ENCODE peak calls at places on chromosomes 7 and 10, in four cellular contexts. K, J, R and T are unnamed samples.

GRCh38 chr7:6382797-6383196 is 65.0 kb downstream of the DAGLB start:
- DNase-seq in J (no peak), R (no peak), K (no peak), T (no peak)

GRCh38 chr10:121418126-121418777 is 180.0 kb downstream of the FGFR2 start:
- DNase-seq in J (no peak), R (no peak), K (no peak), T (no peak)

GRCh38 chr7:93902777-93903423 is 3.5 kb upstream of the GNGT1 start:
- DNase-seq in K (peak), J (peak), R (no peak), T (peak)

GRCh38 chr7:99456288-99456687 is 9.7 kb downstream of the ATP5MF start:
- DNase-seq in R (no peak), J (no peak), K (no peak), T (no peak)

GRCh38 chr7:130699686-130700085 is 13.3 kb upstream of the TSGA13 start:
- DNase-seq in J (no peak), R (no peak), K (no peak), T (no peak)

GRCh38 chr7:73446716-73447115 is 13.1 kb downstream of the FZD9 start:
- DNase-seq in K (no peak), R (no peak), J (no peak), T (no peak)

GRCh38 chr7:131072505-131073091 is 255.1 kb upstream of the MKLN1 start:
- DNase-seq in J (peak), K (no peak), R (no peak), T (no peak)

GRCh38 chr10:110498087-110498981 is 627 bp downstream of the DUSP5 start:
- DNase-seq in J (peak), K (no peak), R (no peak), T (peak)

GRCh38 chr7:155585956-155586355 is 39.6 kb upstream of the CNPY1 start:
- DNase-seq in K (no peak), J (no peak), R (no peak), T (no peak)

GRCh38 chr10:34814228-34815173 is 595 bp downstream of the PARD3 start:
- DNase-seq in R (no peak), K (peak), J (peak), T (peak)

GRCh38 chr7:138980575-138981285 is 459 bp downstream of the KIAA1549 start:
- DNase-seq in K (no peak), R (no peak), J (no peak), T (no peak)

GRCh38 chr7:24143547-24143946 is 140.4 kb upstream of the NPY start:
- DNase-seq in R (no peak), K (no peak), J (no peak), T (no peak)

GRCh38 chr7:2523941-2524807 is 4.6 kb downstream of the LFNG start:
- DNase-seq in K (peak), R (no peak), J (peak), T (no peak)
- TF ChIP-seq BHLHE40 in K (no peak), R (no peak), J (no peak), T (no peak)

GRCh38 chr10:100653957-100654834 is 91.2 kb upstream of the PAX2 start:
- DNase-seq in J (no peak), R (no peak), K (no peak), T (peak)
- TF ChIP-seq SP1 in J (no peak), R (no peak), K (no peak), T (no peak)

GRCh38 chr10:104333728-104334373 is 4.4 kb downstream of the ITPRIP start:
- DNase-seq in K (no peak), R (no peak), J (no peak), T (no peak)

GRCh38 chr10:104332243-104333036 is 5.8 kb downstream of the ITPRIP start:
- DNase-seq in K (no peak), R (no peak), J (peak), T (no peak)

GRCh38 chr10:104334561-104334960 is 3.7 kb downstream of the ITPRIP start:
- DNase-seq in K (no peak), J (no peak), R (no peak), T (no peak)

GRCh38 chr10:104331208-104331838 is 6.9 kb downstream of the ITPRIP start:
- DNase-seq in R (no peak), J (no peak), K (peak), T (peak)

DNA sequence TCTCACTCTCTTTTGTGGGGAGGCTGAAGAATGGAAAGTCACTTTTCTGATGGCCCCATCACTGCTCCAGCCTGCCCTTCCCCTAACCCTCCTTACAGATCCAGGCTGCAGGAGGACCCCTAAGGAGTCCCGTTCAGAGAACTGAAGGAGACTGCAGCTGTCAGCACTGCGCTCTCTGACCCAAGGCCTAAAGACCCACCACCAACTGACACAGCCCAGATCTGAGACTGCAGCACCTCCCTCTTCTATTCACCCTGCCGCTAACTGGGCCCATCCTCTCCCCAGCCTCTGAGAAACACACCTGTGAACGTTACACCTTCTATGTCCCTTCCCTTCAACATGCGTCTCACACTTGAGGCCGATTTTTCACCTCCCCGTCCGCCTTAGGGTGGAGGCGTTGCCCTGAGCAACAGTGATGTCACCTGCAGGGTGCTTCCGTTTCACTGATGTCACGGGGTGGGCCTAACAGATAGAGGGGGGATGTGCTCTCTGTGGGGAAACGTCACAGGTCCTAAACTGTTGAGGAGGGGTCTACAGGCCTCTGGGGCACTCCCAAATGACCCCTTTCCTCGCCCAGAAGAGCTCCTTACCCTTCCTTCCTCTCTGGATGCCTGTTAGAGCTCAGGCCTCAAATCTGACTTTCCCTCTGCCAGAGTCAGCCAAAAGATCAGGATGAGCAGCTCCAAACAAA is 5.1 kb downstream of the ITPRIP start:
- DNase-seq in J (peak), R (no peak), K (no peak), T (no peak)
- TF ChIP-seq FOXM1 in J (no peak), R (no peak), K (no peak), T (no peak)

GRCh38 chr10:73416571-73416970 is 2.7 kb upstream of the ANXA7 start:
- DNase-seq in K (no peak), R (no peak), J (no peak), T (no peak)
- TF ChIP-seq BHLHE40 in K (no peak), R (no peak), J (no peak), T (no peak)

DNA sequence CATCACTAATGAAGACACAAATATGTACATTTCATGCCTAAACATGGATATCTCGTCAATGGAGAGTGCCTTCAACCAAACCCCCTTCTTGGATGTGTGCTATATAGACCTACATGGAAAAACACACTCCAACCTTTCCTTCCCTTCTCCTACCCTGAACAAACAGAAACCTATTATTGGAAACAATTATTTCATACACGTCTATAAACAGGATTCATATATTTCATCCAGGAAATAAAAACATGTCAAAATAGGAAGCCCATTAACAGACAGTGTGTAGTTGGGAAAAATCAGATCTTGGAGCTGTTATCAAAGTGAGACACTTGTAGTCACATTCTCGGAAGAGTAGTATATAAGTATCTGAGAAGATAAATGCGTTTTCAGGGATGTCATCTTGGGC is 81.1 kb downstream of the NRP1 start:
- DNase-seq in R (no peak), J (no peak), K (no peak), T (no peak)
- TF ChIP-seq SP1 in R (no peak), J (no peak), K (no peak), T (no peak)

GRCh38 chr10:52653510-52653909 is 119.1 kb downstream of the MBL2 start:
- DNase-seq in J (no peak), K (no peak), R (no peak), T (no peak)
- TF ChIP-seq FOXM1 in J (no peak), K (no peak), R (no peak), T (no peak)

GRCh38 chr10:89303161-89303560 is 1.3 kb downstream of the IFIT2 start:
- DNase-seq in R (no peak), J (no peak), K (no peak), T (no peak)

GRCh38 chr10:89302628-89303027 is 782 bp downstream of the IFIT2 start:
- DNase-seq in K (no peak), J (no peak), R (no peak), T (no peak)

GRCh38 chr10:89299031-89299430 is 2.8 kb upstream of the IFIT2 start:
- DNase-seq in R (no peak), K (no peak), J (no peak), T (no peak)

GRCh38 chr10:89301721-89302445 is at the start of gene IFIT2:
- DNase-seq in J (peak), K (peak), R (peak), T (peak)

DNA sequence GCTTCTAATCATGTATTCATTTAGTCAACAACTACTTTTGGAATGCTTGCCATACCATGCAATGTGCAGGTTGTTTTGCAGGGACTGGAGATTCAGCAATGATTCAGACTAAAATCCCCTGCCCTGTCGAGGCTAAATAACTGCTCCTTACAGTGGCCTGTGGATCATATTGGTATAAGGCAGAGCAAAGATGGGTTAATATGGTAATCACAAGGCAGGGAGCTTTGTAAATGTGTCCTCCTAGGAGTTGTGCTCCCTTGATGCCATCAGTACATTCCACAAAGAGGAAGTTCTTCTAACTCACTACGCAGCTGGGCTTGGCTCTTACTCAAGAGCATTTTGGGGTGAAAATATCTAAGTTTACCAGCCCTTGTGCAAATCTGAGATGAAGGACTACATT is 615 bp upstream of the IFIT2 start:
- DNase-seq in J (no peak), R (no peak), K (no peak), T (no peak)
- TF ChIP-seq BHLHE40 in J (no peak), R (no peak), K (no peak), T (no peak)

GRCh38 chr10:1938317-1938716 is 201.0 kb upstream of the ADARB2 start:
- DNase-seq in R (no peak), K (no peak), J (no peak), T (no peak)
- TF ChIP-seq SP1 in R (no peak), K (no peak), J (no peak), T (no peak)